ENCODE peak calls at places on chromosomes 12 and 14, in five cellular contexts. One of them, this sample, is unnamed.

GRCh38 chr12:125533434-125534029 is 468.3 kb downstream of the AACS start:
- DNase-seq in Peyer's patch: no peak
- DNase-seq in ovary: peak
- DNase-seq in fibroblast of mammary gland: no peak
- DNase-seq in uterus: no peak
- DNase-seq in this sample: no peak

GRCh38 chr14:105299654-105300541 is 903 bp downstream of the BRF1 start:
- DNase-seq in ovary: peak
- DNase-seq in fibroblast of mammary gland: no peak
- DNase-seq in Peyer's patch: peak
- DNase-seq in uterus: no peak
- DNase-seq in this sample: no peak

GRCh38 chr12:29220632-29221336 is 71.7 kb downstream of the FAR2 start:
- DNase-seq in uterus: no peak
- DNase-seq in fibroblast of mammary gland: no peak
- DNase-seq in Peyer's patch: no peak
- DNase-seq in ovary: no peak
- DNase-seq in this sample: no peak

GRCh38 chr14:74612346-74613021 is 447 bp upstream of the LTBP2 start:
- DNase-seq in fibroblast of mammary gland: peak
- DNase-seq in Peyer's patch: peak
- DNase-seq in uterus: peak
- DNase-seq in ovary: peak
- DNase-seq in this sample: peak

GRCh38 chr12:26918321-26919215 is 19.2 kb downstream of the INTS13 start:
- DNase-seq in uterus: no peak
- DNase-seq in ovary: no peak
- DNase-seq in fibroblast of mammary gland: no peak
- DNase-seq in Peyer's patch: no peak
- DNase-seq in this sample: no peak

GRCh38 chr14:61080591-61081010 is 99.6 kb downstream of the SLC38A6 start:
- DNase-seq in ovary: no peak
- DNase-seq in Peyer's patch: peak
- DNase-seq in uterus: no peak
- DNase-seq in fibroblast of mammary gland: peak
- DNase-seq in this sample: peak

GRCh38 chr14:44112774-44113460 is 394.2 kb downstream of the FSCB start:
- DNase-seq in Peyer's patch: no peak
- DNase-seq in ovary: no peak
- DNase-seq in uterus: no peak
- DNase-seq in fibroblast of mammary gland: no peak
- DNase-seq in this sample: no peak

GRCh38 chr14:20499108-20499507 is 6.2 kb upstream of the RNASE10 start:
- DNase-seq in Peyer's patch: no peak
- DNase-seq in uterus: no peak
- DNase-seq in ovary: no peak
- DNase-seq in fibroblast of mammary gland: no peak
- DNase-seq in this sample: no peak

GRCh38 chr12:129961111-129961510 is 57.3 kb upstream of the TMEM132D start:
- DNase-seq in fibroblast of mammary gland: no peak
- DNase-seq in uterus: no peak
- DNase-seq in ovary: no peak
- DNase-seq in Peyer's patch: no peak
- DNase-seq in this sample: no peak

GRCh38 chr12:66862586-66862985 is 183.7 kb upstream of the GRIP1 start:
- DNase-seq in ovary: no peak
- DNase-seq in Peyer's patch: no peak
- DNase-seq in uterus: no peak
- DNase-seq in fibroblast of mammary gland: no peak
- DNase-seq in this sample: no peak

GRCh38 chr12:104672096-104672445 is 215.3 kb downstream of the CHST11 start:
- DNase-seq in Peyer's patch: no peak
- DNase-seq in uterus: no peak
- DNase-seq in fibroblast of mammary gland: no peak
- DNase-seq in ovary: no peak
- DNase-seq in this sample: no peak

GRCh38 chr12:104670439-104671406 is 214.0 kb downstream of the CHST11 start:
- DNase-seq in fibroblast of mammary gland: no peak
- DNase-seq in Peyer's patch: no peak
- DNase-seq in ovary: no peak
- DNase-seq in uterus: no peak
- DNase-seq in this sample: no peak

GRCh38 chr12:104672501-104673265 is 215.9 kb downstream of the CHST11 start:
- DNase-seq in fibroblast of mammary gland: peak
- DNase-seq in Peyer's patch: no peak
- DNase-seq in ovary: no peak
- DNase-seq in uterus: peak
- DNase-seq in this sample: peak

GRCh38 chr12:104669851-104670337 is 213.1 kb downstream of the CHST11 start:
- DNase-seq in ovary: peak
- DNase-seq in uterus: peak
- DNase-seq in Peyer's patch: peak
- DNase-seq in fibroblast of mammary gland: peak
- DNase-seq in this sample: peak

DNA sequence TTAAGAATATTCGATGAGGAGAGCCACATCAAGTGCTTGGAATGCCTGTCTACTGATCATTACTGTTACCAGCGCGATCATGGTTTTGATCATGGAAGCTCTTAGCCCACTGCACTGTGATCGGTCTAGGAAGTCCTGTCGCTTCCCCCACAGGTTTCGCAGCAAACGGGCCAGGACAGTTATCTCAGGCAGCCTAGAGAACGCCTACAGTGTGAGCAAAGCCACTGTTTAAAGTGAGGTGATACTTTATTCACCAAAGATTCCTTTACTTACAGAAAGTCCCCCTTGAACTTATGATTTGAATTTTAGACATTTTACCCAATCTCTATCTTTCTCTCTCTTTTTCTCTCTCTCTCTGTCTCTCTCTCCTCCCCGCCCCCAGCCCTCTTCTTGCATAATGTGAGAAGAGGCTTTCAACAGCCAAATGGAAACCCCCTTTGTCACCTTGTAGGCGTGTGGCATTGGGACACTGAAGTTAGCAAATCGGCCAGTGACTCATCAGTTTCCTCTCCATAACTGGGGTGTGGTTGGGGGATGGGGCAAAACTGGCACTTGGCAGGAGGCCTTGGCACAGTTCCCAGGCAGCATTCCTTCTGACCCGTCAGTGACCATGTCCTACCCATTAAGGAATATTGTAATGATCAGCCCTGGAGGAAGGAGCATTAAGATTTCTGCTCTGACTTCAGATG is 214.8 kb downstream of the CHST11 start:
- DNase-seq in ovary: peak
- DNase-seq in fibroblast of mammary gland: peak
- DNase-seq in uterus: peak
- DNase-seq in Peyer's patch: peak
- DNase-seq in this sample: peak
- H3K4me3 ChIP-seq in ovary: no peak
- H3K4me3 ChIP-seq in fibroblast of mammary gland: no peak
- H3K4me3 ChIP-seq in uterus: no peak
- H3K4me3 ChIP-seq in Peyer's patch: no peak
- H3K4me3 ChIP-seq in this sample: no peak

GRCh38 chr14:99037777-99038176 is 234.2 kb downstream of the BCL11B start:
- DNase-seq in uterus: no peak
- DNase-seq in ovary: no peak
- DNase-seq in fibroblast of mammary gland: no peak
- DNase-seq in Peyer's patch: no peak
- DNase-seq in this sample: no peak
- TF ChIP-seq CTCF in uterus: no peak
- TF ChIP-seq CTCF in ovary: no peak
- TF ChIP-seq CTCF in fibroblast of mammary gland: peak
- TF ChIP-seq CTCF in Peyer's patch: no peak
- TF ChIP-seq CTCF in this sample: no peak

DNA sequence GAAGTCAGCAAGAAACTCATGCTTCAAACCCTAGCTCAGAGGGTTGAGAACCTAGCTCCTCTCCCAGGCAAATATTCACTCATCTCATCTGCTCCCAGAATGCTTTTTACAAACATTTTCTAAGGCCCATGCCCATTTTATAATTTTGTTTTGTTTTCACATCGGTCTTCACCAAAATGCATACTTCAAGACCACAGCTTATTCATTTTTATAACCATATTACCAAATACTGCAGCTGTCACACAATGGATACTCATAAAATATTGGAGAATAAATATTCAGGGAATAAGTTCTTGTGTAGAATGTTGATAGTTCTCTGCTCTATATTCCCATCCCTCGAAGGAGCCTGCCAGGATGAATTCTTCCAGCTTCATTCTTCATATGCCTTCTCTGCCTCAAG is 50.8 kb upstream of the HOXC13 start:
- DNase-seq in Peyer's patch: no peak
- DNase-seq in fibroblast of mammary gland: no peak
- DNase-seq in ovary: no peak
- DNase-seq in uterus: no peak
- DNase-seq in this sample: no peak
- H3K4me3 ChIP-seq in Peyer's patch: no peak
- H3K4me3 ChIP-seq in fibroblast of mammary gland: no peak
- H3K4me3 ChIP-seq in ovary: no peak
- H3K4me3 ChIP-seq in uterus: no peak
- H3K4me3 ChIP-seq in this sample: no peak

GRCh38 chr12:7090222-7090998 is 1.8 kb downstream of the C1R start:
- DNase-seq in Peyer's patch: no peak
- DNase-seq in fibroblast of mammary gland: peak
- DNase-seq in ovary: peak
- DNase-seq in uterus: no peak
- DNase-seq in this sample: no peak

GRCh38 chr12:7091660-7092228 is 501 bp downstream of the C1R start:
- DNase-seq in fibroblast of mammary gland: no peak
- DNase-seq in ovary: peak
- DNase-seq in uterus: peak
- DNase-seq in Peyer's patch: no peak
- DNase-seq in this sample: peak

GRCh38 chr12:7092229-7092985 is at the start of gene C1R:
- DNase-seq in uterus: peak
- DNase-seq in Peyer's patch: peak
- DNase-seq in ovary: peak
- DNase-seq in fibroblast of mammary gland: peak
- DNase-seq in this sample: peak

GRCh38 chr12:7091171-7091570 is 1.1 kb downstream of the C1R start:
- DNase-seq in uterus: no peak
- DNase-seq in fibroblast of mammary gland: no peak
- DNase-seq in ovary: no peak
- DNase-seq in Peyer's patch: no peak
- DNase-seq in this sample: no peak

GRCh38 chr12:7089196-7089871 is 2.9 kb downstream of the C1R start:
- DNase-seq in uterus: no peak
- DNase-seq in Peyer's patch: no peak
- DNase-seq in ovary: no peak
- DNase-seq in fibroblast of mammary gland: no peak
- DNase-seq in this sample: no peak
- TF ChIP-seq CTCF in uterus: no peak
- TF ChIP-seq CTCF in Peyer's patch: no peak
- TF ChIP-seq CTCF in ovary: no peak
- TF ChIP-seq CTCF in fibroblast of mammary gland: no peak
- TF ChIP-seq CTCF in this sample: no peak

This sample was measured in foreskin fibroblast.